ENCODE peak calls at places on chromosomes 4 and X, in eight cellular contexts. Z is aorta; O is CD8-positive, alpha-beta memory T cell; I is adipocyte; G is WERI-Rb-1; N is upper lobe of right lung; R is tibial artery; V is mammary epithelial cell. F is an unnamed sample. For H3K27me3, the result is how much of the 10 kb centered on the place peaks cover.

GRCh38 chr4:82753725-82754410 is 44.7 kb downstream of the SCD5 start:
- DNase-seq in Z (no peak), O (no peak), I (peak), R (no peak), N (no peak), G (peak), V (peak), F (no peak)

GRCh38 chrX:129983575-129984131 is 1.2 kb downstream of the BCORL1 start:
- DNase-seq in O (peak), Z (peak), G (peak), V (no peak), I (peak), N (peak), R (peak), F (peak)

GRCh38 chr4:76488905-76489798 is 54.1 kb downstream of the SHROOM3 start:
- DNase-seq in Z (no peak), V (no peak), I (no peak), O (no peak), G (no peak), R (no peak), N (no peak), F (no peak)

GRCh38 chrX:32448945-32449344 is 762.4 kb downstream of the DMD start:
- DNase-seq in V (no peak), R (no peak), O (no peak), G (no peak), N (no peak), I (no peak), Z (no peak), F (no peak)

GRCh38 chr4:20124317-20125026 is 127.2 kb upstream of the SLIT2 start:
- DNase-seq in I (no peak), Z (no peak), N (no peak), O (no peak), V (no peak), R (no peak), G (no peak), F (no peak)

GRCh38 chrX:38220024-38220935 is at the start of gene SRPX:
- DNase-seq in V (peak), G (peak), Z (peak), O (no peak), N (peak), I (peak), R (peak), F (peak)

GRCh38 chr4:7625073-7625472 is 190.3 kb upstream of the PSAPL1 start:
- DNase-seq in O (no peak), R (no peak), I (peak), V (no peak), N (no peak), G (no peak), Z (peak), F (no peak)

GRCh38 chr4:6688879-6689505 is 4.7 kb upstream of the S100P start:
- DNase-seq in Z (no peak), G (no peak), R (no peak), I (peak), O (peak), V (peak), N (no peak), F (peak)

GRCh38 chr4:177251237-177251636 is 58.4 kb upstream of the NEIL3 start:
- DNase-seq in Z (no peak), I (no peak), G (no peak), O (no peak), N (no peak), V (no peak), R (no peak), F (no peak)

GRCh38 chr4:180598281-180598680 is 1644.9 kb upstream of the TENM3 start:
- DNase-seq in G (no peak), N (no peak), V (no peak), I (no peak), R (no peak), Z (no peak), O (no peak), F (no peak)

GRCh38 chr4:86594559-86595425 is 677 bp downstream of the PTPN13 start:
- DNase-seq in G (peak), I (peak), O (no peak), V (peak), N (peak), Z (no peak), R (peak), F (peak)

GRCh38 chrX:16807976-16808542 is 21.8 kb downstream of the TXLNG start:
- DNase-seq in G (no peak), Z (no peak), R (no peak), I (peak), V (peak), N (no peak), O (no peak), F (no peak)

GRCh38 chr4:140839888-140840790 is 84.0 kb upstream of the TBC1D9 start:
- DNase-seq in V (no peak), G (no peak), Z (no peak), I (peak), N (no peak), O (no peak), R (no peak), F (no peak)

GRCh38 chrX:12065251-12065650 is 73.0 kb upstream of the FRMPD4 start:
- DNase-seq in I (peak), N (no peak), G (no peak), V (peak), O (no peak), R (no peak), Z (no peak), F (no peak)

GRCh38 chrX:45788941-45789348 is 588.3 kb upstream of the DIPK2B start:
- DNase-seq in Z (peak), O (no peak), N (peak), V (peak), G (no peak), R (no peak), I (no peak), F (no peak)

GRCh38 chrX:36908801-36909403 is 99.3 kb upstream of the FAM47C start:
- DNase-seq in R (no peak), V (peak), O (no peak), N (no peak), I (peak), Z (no peak), G (no peak), F (no peak)

GRCh38 chrX:96713303-96713702 is 28.7 kb downstream of the DIAPH2 start:
- DNase-seq in I (no peak), G (no peak), N (no peak), R (no peak), O (no peak), Z (no peak), V (no peak), F (no peak)

GRCh38 chrX:10579018-10579752 is 41.2 kb downstream of the MID1 start:
- DNase-seq in R (no peak), O (no peak), N (no peak), G (no peak), I (peak), Z (no peak), V (peak), F (no peak)

DNA sequence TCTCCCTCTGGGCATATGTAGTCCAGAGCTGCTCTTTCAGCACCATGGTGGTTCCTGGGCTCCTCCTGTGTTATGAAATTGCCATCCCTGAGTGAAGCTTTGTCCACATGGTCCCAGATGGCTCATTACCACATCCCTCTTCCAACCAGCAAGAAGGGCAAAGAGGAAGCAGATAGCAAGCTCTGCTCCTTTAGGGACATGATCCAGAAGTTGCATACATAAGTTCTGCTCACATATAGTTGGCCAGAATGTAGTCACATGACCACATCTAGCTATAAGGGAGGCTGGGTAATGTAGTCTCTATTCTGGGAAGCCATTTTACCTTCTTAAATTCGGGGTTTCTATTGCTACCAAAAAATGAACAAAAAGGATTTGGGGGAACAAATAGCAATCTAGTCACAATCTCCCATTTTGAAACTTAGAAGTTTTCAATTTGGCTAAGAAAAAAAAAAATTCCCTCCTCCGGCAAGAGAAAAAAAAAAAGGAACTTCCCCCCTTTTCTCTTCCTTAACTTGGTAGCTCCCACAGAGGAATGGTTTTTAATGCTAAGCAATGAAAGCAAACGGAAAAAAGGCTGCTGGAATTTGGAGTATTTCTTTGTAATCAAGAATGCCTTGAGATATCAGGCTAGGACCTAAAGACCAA is 88.2 kb upstream of the USP9X start:
- DNase-seq in Z (no peak), I (peak), O (no peak), G (no peak), N (no peak), R (no peak), V (peak), F (peak)
- H3K4me3 ChIP-seq in Z (no peak), I (peak), O (no peak), G (no peak), N (no peak), R (no peak), V (no peak), F (peak)

DNA sequence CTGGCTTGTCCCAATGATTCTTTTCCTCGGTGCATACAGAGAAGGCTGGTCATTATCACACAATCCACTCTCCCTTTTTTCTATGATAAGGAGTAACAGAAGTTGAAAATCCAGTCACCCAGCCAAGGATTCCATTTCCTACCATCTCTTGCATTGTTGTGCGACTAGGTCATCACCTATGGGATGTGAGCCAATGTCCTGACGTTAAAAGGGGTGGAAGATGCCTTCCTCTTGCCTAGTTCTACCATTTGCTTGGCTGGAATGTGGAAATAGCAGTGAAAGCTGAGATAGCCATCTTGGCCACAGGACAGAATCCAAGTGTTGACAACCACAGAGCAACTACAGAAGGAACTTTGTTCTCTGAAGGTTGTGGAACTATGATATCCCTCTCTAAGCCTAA is 132.2 kb upstream of the KIT start:
- DNase-seq in O (no peak), N (no peak), V (peak), R (no peak), G (no peak), I (peak), Z (no peak), F (no peak)
- H3K27me3 ChIP-seq in O (under half), N (under half), V (under half), R (under half), G (under half), I (under half), Z (under half), F (under half)

GRCh38 chr4:142406917-142407501 is 439.1 kb downstream of the INPP4B start:
- DNase-seq in Z (no peak), I (peak), R (no peak), N (no peak), O (no peak), G (no peak), V (no peak), F (no peak)

GRCh38 chr4:142407569-142407968 is 438.5 kb downstream of the INPP4B start:
- DNase-seq in O (no peak), R (no peak), I (peak), G (no peak), V (no peak), N (no peak), Z (no peak), F (no peak)

GRCh38 chr4:142405021-142405991 is 440.8 kb downstream of the INPP4B start:
- DNase-seq in I (peak), O (peak), V (peak), N (no peak), R (peak), G (peak), Z (peak), F (no peak)

GRCh38 chr4:142404191-142404611 is 441.9 kb downstream of the INPP4B start:
- DNase-seq in I (peak), V (peak), Z (peak), O (no peak), R (no peak), N (no peak), G (no peak), F (no peak)

DNA sequence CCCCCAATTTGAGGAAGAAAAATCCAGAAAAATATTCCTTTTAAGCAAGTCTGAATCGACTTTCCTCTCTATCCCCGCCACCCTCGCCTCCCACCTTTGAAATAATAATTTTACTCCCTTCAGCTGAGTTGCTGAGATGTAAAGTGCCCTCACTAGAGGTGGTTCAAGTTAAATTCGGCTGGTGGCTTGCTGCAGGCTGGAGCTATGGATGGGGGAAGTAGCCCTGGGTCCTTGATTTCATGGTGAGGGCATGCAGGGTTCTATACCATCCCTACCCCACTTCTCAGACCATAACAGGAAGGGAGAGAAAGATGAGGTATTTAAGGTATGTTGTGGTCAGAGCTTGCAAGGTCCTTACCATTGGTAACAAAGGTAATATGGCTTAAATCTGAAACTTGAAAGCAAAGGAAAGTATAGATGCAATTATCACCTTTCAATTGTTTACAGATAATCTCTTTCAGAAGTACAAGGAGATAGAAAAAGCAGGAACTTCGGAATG is 440.0 kb downstream of the INPP4B start:
- DNase-seq in Z (no peak), R (no peak), N (no peak), O (no peak), V (peak), I (peak), G (no peak), F (no peak)
- H3K4me3 ChIP-seq in Z (no peak), R (peak), N (no peak), O (peak), V (peak), I (peak), G (no peak), F (no peak)

GRCh38 chr4:2416564-2417195 is 1.8 kb downstream of the ZFYVE28 start:
- DNase-seq in G (peak), Z (no peak), I (peak), R (no peak), V (no peak), N (peak), O (no peak), F (no peak)

GRCh38 chr4:2417765-2418651 is at the start of gene ZFYVE28:
- DNase-seq in O (no peak), I (no peak), N (peak), Z (peak), V (peak), G (peak), R (no peak), F (no peak)

GRCh38 chr4:2417196-2417764 is 1.2 kb downstream of the ZFYVE28 start:
- DNase-seq in O (no peak), Z (peak), R (no peak), I (peak), G (no peak), N (peak), V (no peak), F (no peak)

GRCh38 chr4:2418652-2419571 is at the start of gene CFAP99:
- DNase-seq in Z (peak), O (peak), I (peak), V (peak), G (peak), R (peak), N (peak), F (peak)

DNA sequence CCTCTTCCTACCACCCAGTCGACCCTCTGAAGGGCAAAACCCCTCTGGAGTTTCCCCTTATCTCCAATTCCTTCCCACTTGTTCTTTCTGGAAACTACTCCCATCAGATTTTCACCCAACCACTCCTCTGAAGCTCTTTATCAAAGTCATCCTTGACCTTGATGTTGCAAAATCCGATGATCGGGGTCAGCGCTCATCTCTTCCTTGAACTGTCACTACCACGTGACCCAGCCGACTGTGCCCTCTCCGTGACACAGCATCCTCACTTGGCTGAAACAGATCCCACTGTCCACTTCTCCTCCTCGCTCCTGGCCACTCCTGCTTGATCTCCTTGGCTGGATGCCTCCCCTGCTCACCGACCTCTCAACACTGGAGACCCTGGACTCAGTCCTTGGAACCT is 1.1 kb downstream of the CFAP99 start:
- DNase-seq in R (no peak), Z (no peak), V (no peak), I (no peak), G (no peak), N (peak), O (no peak), F (no peak)
- H3K27me3 ChIP-seq in R (under half), Z (under half), V (under half), I (under half), G (under half), N (under half), O (under half), F (under half)

DNA sequence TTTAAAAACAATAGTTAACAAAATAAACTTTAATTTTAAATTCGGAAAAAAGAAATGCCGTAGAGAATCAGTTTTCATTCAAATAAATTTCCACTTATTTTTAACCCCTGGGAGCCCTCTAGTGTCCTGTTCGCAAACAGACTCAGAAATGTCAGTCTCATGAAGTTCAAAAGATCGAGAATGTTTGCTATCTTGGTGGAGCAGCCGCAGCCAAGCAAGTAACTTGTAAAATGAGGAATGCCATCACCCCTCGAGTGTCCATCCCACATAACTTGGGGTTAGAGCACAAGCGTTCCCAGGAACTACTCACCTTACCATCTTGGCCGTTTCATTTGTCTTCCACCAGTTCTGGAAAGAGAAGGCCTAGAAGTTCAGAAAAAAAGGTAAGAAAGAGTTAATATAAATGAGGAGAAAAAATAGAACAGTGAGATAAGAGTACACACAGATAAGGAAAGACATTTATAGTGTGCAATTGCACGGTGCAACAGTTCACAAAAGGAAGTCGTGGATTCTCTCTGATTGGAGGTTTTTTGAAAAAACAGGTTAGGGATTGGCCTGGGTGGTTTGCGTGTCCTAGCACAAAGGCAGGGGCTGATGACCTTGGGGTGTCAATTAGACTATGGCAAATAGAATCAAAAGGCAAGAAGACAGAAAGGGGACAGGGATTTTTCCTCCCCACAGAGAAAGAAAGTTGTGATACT is at the start of gene GASK1B:
- DNase-seq in O (no peak), Z (no peak), G (peak), V (peak), R (no peak), I (peak), N (no peak), F (peak)
- H3K4me3 ChIP-seq in O (no peak), Z (peak), G (peak), V (peak), R (peak), I (peak), N (peak), F (peak)

GRCh38 chrX:68682790-68683189 is 35.3 kb downstream of the STARD8 start:
- DNase-seq in V (no peak), G (no peak), R (no peak), N (no peak), Z (no peak), I (no peak), O (no peak), F (no peak)
- H3K27me3 ChIP-seq in V (under half), G (under half), R (under half), N (under half), Z (under half), I (under half), O (under half), F (under half)

GRCh38 chr4:974668-975067 is 1.3 kb upstream of the DGKQ start:
- DNase-seq in N (no peak), Z (no peak), O (no peak), R (no peak), V (no peak), I (no peak), G (no peak), F (no peak)

GRCh38 chr4:982291-982690 is 4.6 kb upstream of the IDUA start:
- DNase-seq in G (no peak), Z (no peak), I (no peak), O (no peak), V (no peak), R (no peak), N (no peak), F (no peak)

GRCh38 chr4:982814-983213 is 4.0 kb upstream of the IDUA start:
- DNase-seq in Z (no peak), G (no peak), O (no peak), N (no peak), I (no peak), V (no peak), R (no peak), F (no peak)

GRCh38 chr4:984336-985054 is 2.3 kb upstream of the IDUA start:
- DNase-seq in I (no peak), V (no peak), Z (no peak), O (no peak), N (no peak), G (no peak), R (no peak), F (no peak)

GRCh38 chr4:978957-979701 is 5.8 kb upstream of the DGKQ start:
- DNase-seq in N (no peak), V (peak), I (peak), O (no peak), Z (no peak), G (no peak), R (no peak), F (no peak)
- H3K4me3 ChIP-seq in N (no peak), V (no peak), I (no peak), O (no peak), Z (no peak), G (no peak), R (no peak), F (no peak)